ENCODE peak calls at places on chromosomes 4 and X, in eight cellular contexts. E is left ventricle myocardium inferior, O is lung, A is hepatocyte, L is A549, Q is ovary, D is aorta, S is mesendoderm. Y is an unnamed sample.

GRCh38 chr4:81650871-81651270 is 179.2 kb upstream of the RASGEF1B start:
- DNase-seq in L (peak), A (peak), Q (no peak), S (peak), E (no peak), D (no peak), O (no peak), Y (no peak)

GRCh38 chr4:80202190-80202711 is 4.9 kb downstream of the PRDM8 start:
- DNase-seq in S (peak), Q (peak), A (peak), E (peak), D (peak), O (peak), L (peak), Y (peak)

GRCh38 chr4:97548943-97549583 is 594.2 kb downstream of the STPG2 start:
- DNase-seq in S (no peak), Q (no peak), E (no peak), L (peak), A (no peak), D (no peak), O (no peak), Y (no peak)

GRCh38 chrX:46582325-46582724 is 8.8 kb downstream of the CHST7 start:
- DNase-seq in D (no peak), E (no peak), O (no peak), L (no peak), S (no peak), Q (no peak), A (no peak), Y (no peak)

GRCh38 chr4:36165256-36166005 is 78.9 kb downstream of the ARAP2 start:
- DNase-seq in A (no peak), E (no peak), S (no peak), Q (no peak), D (no peak), O (no peak), L (no peak), Y (no peak)

GRCh38 chr4:85842540-85842939 is 367.6 kb downstream of the ARHGAP24 start:
- DNase-seq in A (no peak), Q (no peak), D (no peak), O (no peak), S (no peak), E (no peak), L (no peak), Y (no peak)

GRCh38 chrX:31836479-31836878 is 764.6 kb upstream of the FTHL17 start:
- DNase-seq in E (no peak), O (no peak), S (no peak), D (no peak), L (no peak), Q (no peak), A (no peak), Y (no peak)

GRCh38 chr4:145012841-145013240 is 85.2 kb downstream of the ANAPC10 start:
- DNase-seq in E (no peak), S (peak), D (no peak), A (no peak), L (peak), O (no peak), Q (no peak), Y (no peak)

GRCh38 chr4:6523251-6523650 is 50.8 kb upstream of the PPP2R2C start:
- DNase-seq in Q (no peak), D (no peak), E (no peak), A (no peak), S (no peak), L (peak), O (no peak), Y (no peak)

GRCh38 chr4:37008199-37008598 is 236.3 kb upstream of the NWD2 start:
- DNase-seq in O (no peak), E (no peak), S (peak), Q (no peak), L (peak), D (no peak), A (peak), Y (no peak)

GRCh38 chrX:68829594-68830485 is 1.0 kb downstream of the EFNB1 start:
- DNase-seq in E (peak), S (no peak), L (peak), O (peak), A (peak), Q (no peak), D (peak), Y (no peak)

GRCh38 chrX:74514384-74514783 is 93.1 kb downstream of the SLC16A2 start:
- DNase-seq in O (no peak), Q (no peak), A (peak), L (no peak), S (no peak), D (no peak), E (no peak), Y (no peak)

GRCh38 chr4:2141022-2141761 is 82.1 kb downstream of the NAT8L start:
- DNase-seq in S (no peak), D (no peak), A (no peak), E (no peak), O (no peak), L (no peak), Q (no peak), Y (no peak)

GRCh38 chrX:134144231-134144630 is 92.8 kb upstream of the CCDC160 start:
- DNase-seq in D (no peak), E (no peak), O (no peak), S (peak), A (no peak), Q (no peak), L (peak), Y (peak)

GRCh38 chrX:67563469-67564448 is 19.9 kb downstream of the AR start:
- DNase-seq in E (peak), A (peak), D (no peak), L (peak), Q (peak), S (peak), O (no peak), Y (no peak)

GRCh38 chr4:114659386-114660008 is 60.9 kb downstream of the UGT8 start:
- DNase-seq in O (peak), Q (no peak), L (peak), E (peak), A (peak), D (no peak), S (peak), Y (peak)

DNA sequence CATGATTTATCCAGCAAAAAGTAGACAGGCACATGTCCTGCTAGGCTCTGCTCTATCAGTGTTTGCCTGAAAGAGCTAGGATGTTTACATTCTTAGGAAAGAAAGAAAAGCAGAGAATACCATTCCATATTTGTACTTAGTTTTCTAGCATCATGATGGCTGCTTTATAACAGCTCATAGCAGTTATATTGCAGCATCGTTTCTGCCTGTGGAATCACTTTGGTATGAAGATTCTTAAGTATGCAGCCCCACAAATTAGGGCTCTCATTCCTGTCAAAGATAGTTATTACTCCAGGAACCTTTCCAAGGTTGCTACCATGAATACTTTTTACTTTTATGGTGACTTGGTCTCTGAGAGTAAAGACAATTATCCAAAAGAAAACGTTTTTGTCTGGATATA is 119.0 kb upstream of the MYOZ2 start:
- DNase-seq in Q (no peak), O (no peak), L (no peak), E (no peak), S (no peak), A (peak), D (no peak), Y (no peak)
- H3K27ac ChIP-seq in Q (no peak), O (peak), L (no peak), E (peak), S (no peak), A (peak), D (peak), Y (no peak)

GRCh38 chr4:138910914-138911336 is 104.7 kb upstream of the NOCT start:
- DNase-seq in A (peak), E (peak), S (peak), Q (no peak), L (peak), O (peak), D (peak), Y (peak)

GRCh38 chr4:138910201-138910913 is 105.2 kb upstream of the NOCT start:
- DNase-seq in E (no peak), L (no peak), S (no peak), O (no peak), Q (no peak), A (no peak), D (no peak), Y (peak)

GRCh38 chr4:138915725-138916124 is 99.9 kb upstream of the NOCT start:
- DNase-seq in O (no peak), D (no peak), Q (no peak), L (no peak), E (no peak), A (no peak), S (peak), Y (no peak)

GRCh38 chr4:138911903-138912713 is 103.5 kb upstream of the NOCT start:
- DNase-seq in A (peak), L (peak), O (no peak), S (no peak), D (no peak), E (no peak), Q (no peak), Y (no peak)

GRCh38 chr4:138912714-138913340 is 102.8 kb upstream of the NOCT start:
- DNase-seq in O (no peak), L (no peak), Q (no peak), S (no peak), A (no peak), D (no peak), E (no peak), Y (no peak)
- H3K27ac ChIP-seq in O (no peak), L (peak), Q (no peak), S (no peak), A (peak), D (no peak), E (peak), Y (peak)

DNA sequence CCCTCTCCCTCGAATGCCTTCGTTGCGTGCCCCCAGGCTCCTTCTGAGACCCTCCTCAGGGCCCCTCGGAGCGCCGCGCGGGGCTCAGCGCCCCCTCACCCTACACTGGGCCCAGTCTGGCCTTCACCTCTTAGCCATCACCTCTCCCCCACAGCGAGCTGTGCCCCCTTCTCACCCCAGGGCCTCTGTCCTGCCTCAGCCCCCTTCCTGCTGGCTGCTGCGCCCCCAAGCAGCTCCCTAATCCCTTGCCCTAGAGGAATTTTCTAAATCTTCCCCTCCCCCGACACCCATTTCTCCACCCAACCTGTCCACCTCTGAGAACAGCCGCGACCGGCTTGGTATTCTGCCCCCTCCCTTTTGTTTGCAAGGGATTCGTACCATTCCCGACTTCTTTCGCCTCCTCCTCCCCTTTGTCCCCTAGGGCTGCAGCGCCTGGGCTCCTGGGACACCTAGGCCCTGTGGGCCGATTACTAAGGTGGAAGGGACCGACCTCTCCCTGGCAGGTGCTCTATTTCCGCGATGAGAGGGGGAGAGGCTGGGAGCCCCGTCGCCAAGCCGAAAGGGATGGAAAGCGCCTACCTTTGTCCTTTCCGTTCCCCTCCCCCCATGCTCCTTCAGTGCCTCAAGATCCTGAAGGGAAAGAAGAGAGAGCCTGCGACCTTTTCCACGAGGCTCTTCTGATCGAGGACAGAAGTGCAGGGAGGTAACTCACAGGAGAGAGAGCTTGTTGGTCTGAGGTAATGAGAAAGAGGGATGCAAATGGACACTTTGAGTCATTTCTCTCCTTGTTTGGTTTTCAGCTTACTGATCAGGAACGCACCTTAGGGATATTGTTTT is 10.9 kb downstream of the DLG3 start:
- DNase-seq in O (no peak), Q (no peak), A (peak), L (no peak), E (no peak), S (peak), D (no peak), Y (no peak)
- H3K27ac ChIP-seq in O (peak), Q (peak), A (peak), L (peak), E (peak), S (peak), D (no peak), Y (peak)

GRCh38 chrX:40037367-40037766 is 60.4 kb downstream of the BCOR start:
- DNase-seq in O (no peak), A (no peak), D (no peak), Q (no peak), L (no peak), S (no peak), E (no peak), Y (no peak)
- H3K27ac ChIP-seq in O (no peak), A (no peak), D (no peak), Q (no peak), L (no peak), S (no peak), E (no peak), Y (no peak)

GRCh38 chr4:82761249-82761648 is 37.3 kb downstream of the SCD5 start:
- DNase-seq in E (no peak), A (no peak), L (no peak), D (no peak), Q (no peak), S (no peak), O (no peak), Y (no peak)

GRCh38 chr4:82754546-82755165 is 43.9 kb downstream of the SCD5 start:
- DNase-seq in A (no peak), O (no peak), S (no peak), D (no peak), L (no peak), E (no peak), Q (no peak), Y (no peak)

GRCh38 chr4:82756061-82756460 is 42.5 kb downstream of the SCD5 start:
- DNase-seq in O (no peak), Q (no peak), D (no peak), A (no peak), E (no peak), S (no peak), L (no peak), Y (no peak)

GRCh38 chr4:82753725-82754410 is 44.7 kb downstream of the SCD5 start:
- DNase-seq in L (no peak), O (no peak), E (no peak), A (no peak), D (no peak), Q (peak), S (no peak), Y (peak)

GRCh38 chr4:82758701-82759685 is 39.6 kb downstream of the SCD5 start:
- DNase-seq in S (no peak), Q (no peak), D (peak), A (no peak), O (no peak), E (no peak), L (no peak), Y (no peak)
- H3K27ac ChIP-seq in S (no peak), Q (no peak), D (no peak), A (no peak), O (no peak), E (no peak), L (no peak), Y (no peak)

DNA sequence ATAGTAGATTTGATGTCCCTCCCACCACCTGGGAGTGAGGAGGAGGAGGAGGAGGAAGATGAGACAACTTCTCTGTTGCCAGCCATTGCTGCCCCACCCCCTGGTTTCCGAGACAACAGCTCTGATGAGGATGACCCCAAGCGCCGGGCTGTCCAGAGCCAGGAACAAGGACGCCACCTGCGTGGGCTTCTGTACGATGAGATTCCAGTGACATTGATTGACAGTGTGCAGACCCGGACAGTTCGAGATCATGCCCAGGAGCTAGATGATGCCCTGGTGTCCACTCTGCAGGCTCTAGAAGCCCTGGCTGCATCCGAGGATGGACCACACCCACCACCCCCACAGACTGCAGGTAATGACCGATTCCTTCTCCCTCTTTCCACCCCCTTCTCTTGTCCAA is 30.5 kb upstream of the PRPS1 start:
- DNase-seq in S (no peak), D (no peak), A (no peak), Q (no peak), O (no peak), E (no peak), L (no peak), Y (no peak)
- H3K27ac ChIP-seq in S (no peak), D (no peak), A (no peak), Q (no peak), O (no peak), E (no peak), L (no peak), Y (no peak)

DNA sequence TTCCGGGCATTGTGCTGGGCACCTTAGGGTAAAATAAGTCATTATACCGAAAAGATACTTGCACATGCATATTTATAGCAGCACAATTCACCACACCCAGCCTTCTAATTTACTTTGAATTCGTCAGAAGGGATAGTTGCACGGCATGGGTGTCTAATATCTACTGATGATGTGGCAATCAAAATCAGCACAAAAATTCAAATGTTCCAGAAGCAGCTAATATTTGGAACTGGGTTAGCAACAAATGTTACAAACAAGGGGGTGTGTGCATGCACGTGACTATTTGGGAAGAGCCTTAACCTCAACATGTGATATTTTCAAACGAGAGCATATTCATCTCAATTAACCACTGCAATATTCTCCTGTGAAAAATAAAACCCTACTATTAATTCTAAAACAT is 79.7 kb upstream of the PRSS48 start:
- DNase-seq in S (no peak), D (no peak), A (no peak), O (no peak), Q (no peak), E (no peak), L (no peak), Y (peak)
- H3K27ac ChIP-seq in S (no peak), D (no peak), A (no peak), O (no peak), Q (no peak), E (peak), L (no peak), Y (no peak)

DNA sequence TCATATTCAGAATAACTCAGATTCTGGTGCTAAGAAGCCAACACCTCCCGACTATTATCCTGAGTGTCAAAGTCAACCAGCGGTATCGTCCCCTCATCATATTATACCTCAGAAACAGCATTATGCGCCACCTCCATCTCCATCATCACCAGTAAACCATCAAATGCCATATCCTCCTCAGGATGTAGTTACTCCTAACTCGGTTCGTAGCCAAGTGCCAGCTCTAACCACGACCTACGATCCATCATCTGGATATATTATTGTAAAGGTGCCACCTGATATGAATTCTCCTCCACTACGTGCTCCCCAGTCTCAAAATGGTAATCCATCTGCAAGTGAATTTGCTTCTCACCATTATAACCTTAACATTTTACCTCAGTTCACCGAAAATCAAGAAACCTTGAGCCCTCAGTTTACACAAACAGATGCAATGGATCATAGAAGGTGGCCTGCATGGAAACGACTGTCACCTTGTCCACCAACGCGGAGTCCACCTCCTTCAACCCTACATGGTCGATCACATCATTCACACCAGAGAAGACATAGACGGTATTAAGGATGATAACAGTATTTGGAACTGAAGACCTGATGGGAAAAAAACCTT is 1.1 kb downstream of the CBLL2 start:
- DNase-seq in O (no peak), S (no peak), D (no peak), L (no peak), A (no peak), Q (no peak), E (no peak), Y (no peak)
- H3K27ac ChIP-seq in O (no peak), S (no peak), D (no peak), L (no peak), A (no peak), Q (no peak), E (no peak), Y (no peak)

Y was measured in RWPE1.